ENCODE peak calls at places on chromosome 9, in five cellular contexts. Z is RCC 7860, K is naive B cell, W is NCI-H1092, R is NCI-H2081. H is an unnamed sample.

GRCh38 chr9:80492221-80492620 is 920.5 kb downstream of the TLE4 start:
- DNase-seq in K (no peak), W (no peak), Z (no peak), R (no peak), H (no peak)

GRCh38 chr9:93612796-93613154 is 36.4 kb downstream of the PHF2 start:
- DNase-seq in K (no peak), W (no peak), R (peak; percentile 83), Z (no peak), H (no peak)

GRCh38 chr9:107637421-107638420 is 148.2 kb upstream of the KLF4 start:
- DNase-seq in R (peak; percentile 45), W (peak; percentile 31), K (peak; percentile 35), Z (no peak), H (peak; percentile 6)

GRCh38 chr9:134782921-134783698 is 97.5 kb upstream of the FCN2 start:
- DNase-seq in W (no peak), Z (no peak), R (no peak), K (no peak), H (no peak)

GRCh38 chr9:19637084-19637483 is 151.8 kb downstream of the SLC24A2 start:
- DNase-seq in K (no peak), W (no peak), R (no peak), Z (no peak), H (no peak)

GRCh38 chr9:129163753-129164152 is 14.3 kb downstream of the IER5L start:
- DNase-seq in R (no peak), Z (no peak), W (no peak), K (no peak), H (no peak)

GRCh38 chr9:29212590-29213373 is 1639.5 kb upstream of the C9orf72 start:
- DNase-seq in W (no peak), Z (no peak), K (no peak), R (peak; percentile 67), H (peak; percentile 11)

GRCh38 chr9:79060726-79061125 is 511.0 kb upstream of the TLE4 start:
- DNase-seq in W (no peak), K (no peak), R (no peak), Z (no peak), H (no peak)

GRCh38 chr9:69391946-69392345 is 66.9 kb downstream of the ENTREP1 start:
- DNase-seq in K (no peak), Z (no peak), W (no peak), R (no peak), H (no peak)

GRCh38 chr9:16075695-16076094 is 522.9 kb downstream of the CCDC171 start:
- DNase-seq in R (no peak), W (no peak), K (no peak), Z (no peak), H (no peak)

GRCh38 chr9:7121055-7121454 is 363.3 kb downstream of the KDM4C start:
- DNase-seq in R (no peak), Z (no peak), W (no peak), K (no peak), H (no peak)

GRCh38 chr9:137085918-137086530 is 761 bp upstream of the MAN1B1 start:
- DNase-seq in R (no peak), K (no peak), W (no peak), Z (peak; percentile 47), H (no peak)

GRCh38 chr9:3732077-3733038 is 206.6 kb upstream of the RFX3 start:
- DNase-seq in R (peak; percentile 75), Z (peak; percentile 84), K (peak; percentile 12), W (peak; percentile 76), H (peak; percentile 83)

GRCh38 chr9:110582156-110582555 is 2.6 kb upstream of the SVEP1 start:
- DNase-seq in K (no peak), Z (no peak), W (no peak), R (no peak), H (no peak)

GRCh38 chr9:137988051-137988450 is 110.5 kb downstream of the CACNA1B start:
- DNase-seq in R (no peak), K (no peak), W (no peak), Z (no peak), H (no peak)

GRCh38 chr9:96232539-96233241 is 69.3 kb downstream of the HSD17B3 start:
- DNase-seq in K (no peak), Z (peak; percentile 37), R (peak; percentile 10), W (peak; percentile 22), H (peak; percentile 17)

GRCh38 chr9:126421567-126422428 is 95.2 kb downstream of the MVB12B start:
- DNase-seq in R (peak; percentile 67), W (no peak), K (no peak), Z (no peak), H (peak; percentile 68)

GRCh38 chr9:118990949-118991348 is 378.3 kb downstream of the BRINP1 start:
- DNase-seq in W (no peak), K (no peak), Z (no peak), R (no peak), H (no peak)

GRCh38 chr9:136516191-136516654 is 29.6 kb downstream of the NOTCH1 start:
- DNase-seq in R (no peak), Z (no peak), W (no peak), K (no peak), H (no peak)

GRCh38 chr9:74824654-74825053 is 63.1 kb downstream of the TRPM6 start:
- DNase-seq in Z (no peak), K (no peak), R (no peak), W (no peak), H (no peak)

GRCh38 chr9:21689851-21690250 is 112.6 kb upstream of the MTAP start:
- DNase-seq in W (no peak), Z (no peak), K (no peak), R (no peak), H (no peak)

GRCh38 chr9:3807601-3808000 is 281.8 kb upstream of the RFX3 start:
- DNase-seq in R (no peak), W (no peak), K (no peak), Z (no peak), H (no peak)

GRCh38 chr9:87579761-87580626 is 82.3 kb downstream of the DAPK1 start:
- DNase-seq in W (no peak), R (no peak), Z (peak; percentile 29), K (no peak), H (no peak)

GRCh38 chr9:114006155-114006550 is 71.9 kb downstream of the AMBP start:
- DNase-seq in K (no peak), Z (no peak), W (no peak), R (no peak), H (no peak)

GRCh38 chr9:29449294-29449693 is 1876.0 kb upstream of the C9orf72 start:
- DNase-seq in Z (no peak), W (no peak), R (peak; percentile 12), K (no peak), H (peak; percentile 53)

GRCh38 chr9:19925674-19926503 is 137.1 kb upstream of the SLC24A2 start:
- DNase-seq in Z (peak; percentile 72), K (peak; percentile 74), R (peak; percentile 94), W (peak; percentile 73), H (peak; percentile 86)

GRCh38 chr9:97475079-97475478 is 26.4 kb upstream of the TMOD1 start:
- DNase-seq in K (no peak), Z (no peak), R (no peak), W (no peak), H (peak; percentile 35)

GRCh38 chr9:91332476-91333231 is 29.1 kb downstream of the AUH start:
- DNase-seq in Z (no peak), W (no peak), R (no peak), K (no peak), H (no peak)

GRCh38 chr9:107711528-107711927 is 222.0 kb upstream of the KLF4 start:
- DNase-seq in R (peak; percentile 4), K (no peak), Z (peak; percentile 95), W (peak; percentile 12), H (no peak)

GRCh38 chr9:131936929-131937328 is 142.7 kb downstream of the MED27 start:
- DNase-seq in R (no peak), Z (no peak), W (no peak), K (no peak), H (no peak)

GRCh38 chr9:942805-943580 is 33.5 kb upstream of the DMRT3 start:
- DNase-seq in W (no peak), R (no peak), Z (no peak), K (no peak), H (no peak)

GRCh38 chr9:113238859-113239231 is 17.5 kb downstream of the SLC31A1 start:
- DNase-seq in W (no peak), R (no peak), Z (no peak), K (no peak), H (no peak)

GRCh38 chr9:76716270-76716669 is 48.0 kb upstream of the PCA3 start:
- DNase-seq in R (no peak), K (no peak), W (no peak), Z (no peak), H (peak; percentile 31)

GRCh38 chr9:123643518-123643917 is 286.4 kb downstream of the DENND1A start:
- DNase-seq in K (no peak), W (peak; percentile 45), R (no peak), Z (no peak), H (no peak)

GRCh38 chr9:110148868-110149267 is 59.1 kb downstream of the C9orf152 start:
- DNase-seq in W (no peak), R (no peak), K (no peak), Z (no peak), H (no peak)

GRCh38 chr9:3980771-3981170 is 319.1 kb downstream of the GLIS3 start:
- DNase-seq in R (no peak), Z (no peak), K (no peak), W (no peak), H (no peak)

GRCh38 chr9:134996591-134997530 is 79.1 kb upstream of the FCN1 start:
- DNase-seq in R (no peak), K (no peak), W (no peak), Z (no peak), H (no peak)

GRCh38 chr9:93501406-93501805 is 48.0 kb upstream of the FAM120AOS start:
- DNase-seq in W (no peak), K (no peak), Z (no peak), R (no peak), H (no peak)

GRCh38 chr9:12861035-12861434 is 86.2 kb downstream of the LURAP1L start:
- DNase-seq in K (no peak), W (no peak), R (no peak), Z (no peak), H (no peak)

H was measured in NCI-H774.